ENCODE peak calls at places on chromosomes 13 and 19, in five cellular contexts. C is hippocampal formation; A is iris pigment epithelial cell; U is hypothalamus; B is stimulated activated CD8-positive, alpha-beta memory T cell treated with anti-CD3 and anti-CD28 coated beads, Interleukin-15, amount 100 ng/mL, for 24 hours. J is an unnamed sample.

GRCh38 chr19:49327878-49328544 is 3.0 kb upstream of the SLC6A16 start:
- DNase-seq in C (no peak), A (peak), U (no peak), B (no peak), J (no peak)

GRCh38 chr13:113170503-113170902 is 12.1 kb downstream of the PROZ start:
- DNase-seq in C (no peak), A (peak), U (no peak), B (no peak), J (no peak)

GRCh38 chr13:73057284-73058025 is 1.4 kb upstream of the KLF5 start:
- DNase-seq in C (no peak), A (no peak), U (no peak), B (no peak), J (no peak)

GRCh38 chr19:14497347-14497921 is 1.5 kb upstream of the GIPC1 start:
- DNase-seq in C (peak), A (no peak), U (peak), B (no peak), J (peak)

GRCh38 chr19:1324792-1325567 is 39.3 kb downstream of the EFNA2 start:
- DNase-seq in C (peak), A (peak), U (peak), B (no peak), J (peak)

GRCh38 chr13:81872581-81872980 is 1531.7 kb upstream of the SPRY2 start:
- DNase-seq in C (no peak), A (peak), U (no peak), B (no peak), J (peak)

GRCh38 chr13:45838171-45838745 is 13.3 kb downstream of the SIAH3 start:
- DNase-seq in C (no peak), A (no peak), U (no peak), B (no peak), J (no peak)

GRCh38 chr13:23643828-23644419 is 73.7 kb downstream of the TNFRSF19 start:
- DNase-seq in C (no peak), A (peak), U (no peak), B (no peak), J (no peak)

GRCh38 chr13:38687246-38688229 is 661 bp downstream of the FREM2 start:
- DNase-seq in C (no peak), A (peak), U (no peak), B (no peak), J (no peak)

GRCh38 chr19:10207026-10207425 is 12.3 kb upstream of the DNMT1 start:
- DNase-seq in C (no peak), A (no peak), U (no peak), B (no peak), J (no peak)

GRCh38 chr13:105220063-105220462 is 1315.4 kb downstream of the EFNB2 start:
- DNase-seq in C (no peak), A (peak), U (no peak), B (no peak), J (no peak)

GRCh38 chr13:94362411-94362909 is 117.0 kb downstream of the DCT start:
- DNase-seq in C (peak), A (peak), U (peak), B (no peak), J (peak)

J was measured in putamen.